ENCODE peak calls at places on chromosome 21, in four cellular contexts. E, I, X and P are unnamed samples.
A peak's percentile ranks its signal among the peaks of the same experiment; 100 is the strongest.

GRCh38 chr21:16770279-16770678 is 742.6 kb upstream of the CXADR start:
- DNase-seq in E (no peak), I (no peak), X (no peak), P (no peak)

GRCh38 chr21:31397515-31397926 is 53.5 kb upstream of the TIAM1 start:
- DNase-seq in E (no peak), I (no peak), X (no peak), P (no peak)

GRCh38 chr21:46065215-46065992 is 32.5 kb upstream of the COL6A2 start:
- DNase-seq in E (no peak), I (peak; percentile 82), X (no peak), P (no peak)

GRCh38 chr21:18495553-18495952 is 92.0 kb upstream of the TMPRSS15 start:
- DNase-seq in E (no peak), I (no peak), X (no peak), P (no peak)

GRCh38 chr21:26026113-26026512 is 144.5 kb downstream of the APP start:
- DNase-seq in E (no peak), I (no peak), X (no peak), P (no peak)

GRCh38 chr21:36507397-36508018 is 27.6 kb upstream of the CLDN14 start:
- DNase-seq in E (no peak), I (no peak), X (no peak), P (no peak)

GRCh38 chr21:39021475-39021832 is 161.8 kb downstream of the PSMG1 start:
- DNase-seq in E (no peak), I (no peak), X (peak; percentile 52), P (no peak)

GRCh38 chr21:27590271-27590670 is 623.4 kb upstream of the ADAMTS5 start:
- DNase-seq in E (no peak), I (peak; percentile 82), X (no peak), P (no peak)

GRCh38 chr21:46500224-46500861 is 41.7 kb downstream of the DIP2A start:
- DNase-seq in E (peak; percentile 10), I (no peak), X (no peak), P (no peak)

DNA sequence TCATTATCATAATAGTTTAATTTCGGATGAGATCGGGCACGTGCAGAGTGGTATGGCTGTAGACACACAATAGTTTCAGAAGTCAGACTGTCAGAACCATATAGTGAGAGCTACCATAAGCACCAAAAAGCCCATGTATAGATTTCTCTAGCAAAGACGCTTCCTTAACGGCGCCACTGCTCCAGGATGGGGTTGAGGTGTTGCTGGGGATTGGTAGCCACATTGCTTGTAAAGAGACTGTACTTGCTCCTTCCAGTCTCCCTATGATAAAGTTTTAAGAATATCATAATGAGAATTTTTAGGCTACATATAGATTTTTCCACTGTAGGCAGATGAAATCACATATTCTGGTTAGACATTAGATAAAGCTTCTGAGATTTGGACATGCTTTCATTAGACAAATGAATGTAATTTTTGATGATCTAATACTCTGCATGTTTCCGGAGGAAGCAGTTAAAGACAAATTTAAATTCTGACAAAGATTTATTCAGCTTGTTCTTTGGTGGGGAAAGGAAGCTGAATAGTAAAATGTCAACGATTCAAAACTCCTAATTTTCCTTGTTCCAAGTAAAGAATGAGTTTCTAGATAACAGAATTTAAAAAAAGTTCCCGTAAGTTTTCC is 77.7 kb downstream of the MAP3K7CL start:
- DNase-seq in E (no peak), I (no peak), X (no peak), P (no peak)
- H3K4me3 ChIP-seq in E (no peak overlapping the region), I (no peak overlapping the region), X (no peak overlapping the region), P (no peak overlapping the region)

DNA sequence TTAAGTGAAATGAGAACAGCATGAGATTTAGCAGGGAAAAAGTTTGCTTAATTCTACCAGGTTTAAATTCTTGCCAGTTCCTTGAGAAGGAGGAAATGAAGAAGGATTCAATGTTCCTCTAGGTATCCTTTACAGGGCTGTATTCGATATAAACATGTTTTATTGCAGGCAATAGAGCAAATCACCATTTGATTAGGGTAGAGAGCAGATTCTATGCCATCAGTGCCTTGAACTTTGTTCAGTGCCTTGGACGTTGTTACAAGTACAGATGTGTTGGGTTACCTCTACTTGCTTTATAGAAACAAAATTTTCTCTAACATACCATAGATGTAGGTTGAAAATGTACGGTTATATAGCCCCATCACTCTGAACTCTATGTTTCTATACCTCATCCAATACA is 18.2 kb upstream of the CLDN8 start:
- DNase-seq in E (no peak), I (no peak), X (no peak), P (no peak)
- H3K4me1 ChIP-seq in E (no peaks in the 10 kb centered on the region), I (no peaks in the 10 kb centered on the region), X (no peaks in the 10 kb centered on the region), P (peaks cover 17% of the 10 kb centered on the region)

DNA sequence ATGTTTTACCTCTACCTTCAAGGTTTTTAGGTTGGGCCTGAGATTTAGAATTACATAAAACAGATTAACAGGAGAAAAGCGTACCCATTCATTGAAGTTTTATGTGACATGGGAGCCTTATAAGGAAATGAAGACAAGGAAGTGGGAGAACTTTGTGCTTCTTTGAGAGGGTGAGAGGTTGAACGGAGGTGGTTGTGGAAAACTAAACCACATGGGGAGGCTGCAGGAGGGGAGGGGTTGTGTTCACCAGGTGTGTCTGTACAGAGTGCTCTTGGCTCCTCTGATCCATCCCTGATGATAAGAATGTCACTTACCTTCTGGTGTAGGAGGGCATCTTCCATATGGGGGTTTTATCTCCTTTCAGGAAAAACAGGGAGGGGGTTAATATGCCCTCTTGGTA is 2.7 kb downstream of the SLX9 start:
- DNase-seq in E (no peak), I (no peak), X (no peak), P (no peak)
- H3K27ac ChIP-seq in E (no peak overlapping the region), I (no peak overlapping the region), X (no peak overlapping the region), P (no peak overlapping the region)

DNA sequence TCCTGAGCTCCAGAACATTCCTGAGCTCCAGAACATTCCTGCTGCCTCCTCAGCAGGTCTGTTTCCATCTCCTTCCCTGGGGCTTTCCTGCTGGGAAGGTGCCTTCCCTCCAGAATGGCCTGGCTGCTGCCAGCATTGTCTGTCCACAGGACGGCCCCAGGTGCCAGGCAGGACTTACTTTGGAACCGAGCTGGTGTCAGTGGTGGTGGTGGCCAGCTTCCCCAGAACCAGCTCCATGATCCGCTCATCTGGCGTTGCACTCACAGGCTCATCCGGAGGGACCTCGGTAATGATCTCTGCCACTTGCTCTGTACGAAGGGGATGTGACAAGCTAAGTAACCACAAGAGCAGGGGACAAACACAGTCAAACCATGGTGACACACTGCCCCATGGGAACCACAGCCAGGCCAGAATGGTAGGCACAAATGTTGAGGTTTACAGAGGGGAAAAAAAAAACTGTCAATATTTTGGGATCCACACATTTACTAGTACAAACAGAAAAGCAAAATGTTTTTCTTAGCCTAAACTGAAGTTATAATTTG is 41.3 kb downstream of the PRDM15 start:
- DNase-seq in E (no peak), I (peak; percentile 28), X (no peak), P (no peak)
- H3K4me3 ChIP-seq in E (no peak overlapping the region), I (no peak overlapping the region), X (no peak overlapping the region), P (no peak overlapping the region)

DNA sequence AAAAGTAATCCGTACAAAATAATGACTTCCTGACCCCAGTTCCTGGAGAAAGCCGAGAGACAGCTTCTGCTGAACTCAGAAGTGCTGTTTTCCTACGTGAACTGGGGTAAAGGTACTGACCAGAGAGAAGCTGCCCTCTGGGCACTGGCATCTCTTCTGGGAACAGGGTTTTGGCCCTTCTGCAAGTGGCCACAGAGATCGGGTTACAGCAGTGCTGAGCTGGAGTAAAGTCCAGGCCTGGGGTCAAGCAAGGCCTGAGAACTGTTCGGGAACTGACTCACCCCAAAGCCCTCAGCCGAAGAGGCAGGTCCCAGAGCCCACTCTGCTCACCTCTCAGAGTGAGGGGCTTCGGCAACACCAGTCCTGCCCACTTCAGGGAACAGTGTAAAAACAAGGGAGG is 177.2 kb upstream of the RUNX1 start:
- DNase-seq in E (no peak), I (no peak), X (no peak), P (no peak)
- H3K4me1 ChIP-seq in E (peaks cover 37% of the 10 kb centered on the region), I (no peaks in the 10 kb centered on the region), X (peaks cover 6% of the 10 kb centered on the region), P (peaks cover 20% of the 10 kb centered on the region)

GRCh38 chr21:37868896-37869295 is 47.4 kb downstream of the KCNJ6 start:
- DNase-seq in E (no peak), I (no peak), X (no peak), P (no peak)
- H3K27ac ChIP-seq in E (no peak overlapping the region), I (no peak overlapping the region), X (no peak overlapping the region), P (peak overlapping the region; percentile 74)

DNA sequence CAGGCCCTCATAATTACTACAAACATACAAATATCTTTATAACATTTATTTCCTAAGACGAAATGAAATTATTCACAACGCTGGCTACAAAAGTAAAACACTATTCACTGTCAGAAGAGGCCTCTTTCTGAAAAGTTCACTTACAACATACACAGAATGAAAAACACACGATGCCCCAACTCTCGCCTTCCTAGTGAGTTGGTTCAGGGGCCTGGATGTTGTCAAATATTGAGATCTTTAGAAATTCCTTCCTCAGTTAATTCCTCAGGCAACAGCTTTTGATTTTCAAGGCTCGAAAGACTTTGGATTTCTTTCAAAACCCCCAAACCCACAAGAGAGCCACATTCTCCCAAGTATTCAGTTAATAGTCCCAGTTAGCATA is 14.2 kb upstream of the KCNE1 start:
- DNase-seq in E (no peak), I (no peak), X (no peak), P (no peak)
- H3K4me3 ChIP-seq in E (no peak overlapping the region), I (peak overlapping the region; percentile 94), X (peak overlapping the region; percentile 43), P (peak overlapping the region; percentile 27)

DNA sequence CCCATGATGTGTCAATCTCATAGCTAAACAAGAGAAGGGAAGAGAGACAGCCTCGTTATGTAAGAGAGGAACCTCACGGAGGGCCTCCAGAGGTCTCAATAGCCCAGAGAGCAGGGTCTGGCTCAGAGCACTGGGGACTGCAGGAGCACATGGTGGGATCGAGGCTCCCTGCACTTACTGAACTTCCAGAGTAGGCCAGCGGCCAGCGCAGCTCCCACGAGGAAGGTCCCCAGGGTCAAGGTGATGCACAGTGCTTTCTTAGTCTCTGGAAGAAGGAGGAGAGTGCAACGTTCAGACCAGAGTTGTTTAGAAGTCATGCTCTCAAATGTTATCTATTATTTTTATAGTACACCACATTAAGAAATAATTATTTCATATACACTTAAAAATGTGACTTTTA is 18.6 kb downstream of the TMPRSS2 start:
- DNase-seq in E (no peak), I (no peak), X (peak; percentile 58), P (no peak)
- H3K4me1 ChIP-seq in E (no peaks in the 10 kb centered on the region), I (peaks cover 22% of the 10 kb centered on the region), X (peaks cover 7% of the 10 kb centered on the region), P (no peaks in the 10 kb centered on the region)

GRCh38 chr21:41582298-41582840 is 74.4 kb upstream of the TMPRSS2 start:
- DNase-seq in E (no peak), I (no peak), X (no peak), P (no peak)

GRCh38 chr21:41585199-41585994 is 77.4 kb upstream of the TMPRSS2 start:
- DNase-seq in E (no peak), I (no peak), X (peak; percentile 1), P (no peak)

GRCh38 chr21:41582866-41583265 is 74.9 kb upstream of the TMPRSS2 start:
- DNase-seq in E (no peak), I (no peak), X (no peak), P (no peak)

GRCh38 chr21:41583274-41583790 is 75.4 kb upstream of the TMPRSS2 start:
- DNase-seq in E (no peak), I (peak; percentile 88), X (peak; percentile 5), P (no peak)

GRCh38 chr21:41584603-41585176 is 76.7 kb upstream of the TMPRSS2 start:
- DNase-seq in E (no peak), I (no peak), X (no peak), P (no peak)
- H3K27ac ChIP-seq in E (no peak overlapping the region), I (no peak overlapping the region), X (no peak overlapping the region), P (peak overlapping the region; percentile 90)